ENCODE peak calls at places on chromosome 5, in ten cellular contexts. E, L, V, B, N, A, R, T, X and M are unnamed samples. For H3K9me3, the result is how much of the 10 kb centered on the place peaks cover.

GRCh38 chr5:154783774-154784460 is 28.7 kb downstream of the LARP1 start:
- DNase-seq in E (no peak), L (no peak), V (no peak), B (no peak), N (no peak), A (peak), R (peak), T (peak), X (no peak), M (no peak)

GRCh38 chr5:17180957-17181723 is 36.3 kb upstream of the BASP1 start:
- DNase-seq in E (peak), L (no peak), V (no peak), B (no peak), N (no peak), A (peak), R (no peak), T (peak), X (no peak), M (no peak)

GRCh38 chr5:134288610-134289009 is 62.7 kb upstream of the PPP2CA start:
- DNase-seq in E (no peak), L (no peak), V (no peak), B (no peak), N (no peak), A (no peak), R (no peak), T (no peak), X (no peak), M (no peak)

GRCh38 chr5:31066655-31067328 is 126.7 kb upstream of the CDH6 start:
- DNase-seq in E (no peak), L (no peak), V (no peak), B (no peak), N (no peak), A (peak), R (no peak), T (peak), X (no peak), M (no peak)

GRCh38 chr5:36958612-36959011 is 82.0 kb downstream of the NIPBL start:
- DNase-seq in E (no peak), L (no peak), V (no peak), B (no peak), N (no peak), A (no peak), R (no peak), T (no peak), X (no peak), M (no peak)

GRCh38 chr5:74500037-74500917 is 140.3 kb downstream of the ENC1 start:
- DNase-seq in E (no peak), L (no peak), V (no peak), B (no peak), N (no peak), A (no peak), R (no peak), T (no peak), X (no peak), M (no peak)

GRCh38 chr5:176438959-176439757 is 9.0 kb upstream of the FAF2 start:
- DNase-seq in E (no peak), L (no peak), V (no peak), B (no peak), N (no peak), A (peak), R (no peak), T (peak), X (no peak), M (no peak)

GRCh38 chr5:33235824-33236223 is 204.9 kb upstream of the TARS1 start:
- DNase-seq in E (no peak), L (no peak), V (no peak), B (no peak), N (no peak), A (no peak), R (peak), T (no peak), X (peak), M (no peak)

GRCh38 chr5:177094224-177095087 is 7.7 kb downstream of the FGFR4 start:
- DNase-seq in E (peak), L (peak), V (no peak), B (peak), N (no peak), A (no peak), R (no peak), T (no peak), X (no peak), M (no peak)

GRCh38 chr5:79702606-79703380 is 13.2 kb downstream of the CMYA5 start:
- DNase-seq in E (no peak), L (no peak), V (no peak), B (no peak), N (no peak), A (no peak), R (no peak), T (no peak), X (peak), M (peak)

GRCh38 chr5:143506881-143507552 is 103.5 kb upstream of the NR3C1 start:
- DNase-seq in E (peak), L (no peak), V (no peak), B (no peak), N (no peak), A (peak), R (no peak), T (peak), X (no peak), M (no peak)

GRCh38 chr5:2729189-2729588 is 22.3 kb downstream of the IRX2 start:
- DNase-seq in E (no peak), L (no peak), V (no peak), B (no peak), N (no peak), A (no peak), R (no peak), T (no peak), X (no peak), M (no peak)

GRCh38 chr5:89728750-89729149 is 680.8 kb downstream of the CETN3 start:
- DNase-seq in E (no peak), L (no peak), V (no peak), B (no peak), N (no peak), A (peak), R (no peak), T (peak), X (no peak), M (no peak)

GRCh38 chr5:59864718-59865117 is 28.8 kb downstream of the PDE4D start:
- DNase-seq in E (no peak), L (no peak), V (no peak), B (no peak), N (no peak), A (no peak), R (no peak), T (no peak), X (no peak), M (no peak)

GRCh38 chr5:144390133-144390532 is 219.5 kb downstream of the KCTD16 start:
- DNase-seq in E (no peak), L (no peak), V (no peak), B (no peak), N (no peak), A (no peak), R (no peak), T (no peak), X (no peak), M (no peak)

GRCh38 chr5:31833005-31833404 is 194.1 kb downstream of the PDZD2 start:
- DNase-seq in E (no peak), L (no peak), V (no peak), B (no peak), N (no peak), A (peak), R (no peak), T (peak), X (no peak), M (no peak)

GRCh38 chr5:71794061-71794695 is 75.1 kb downstream of the CARTPT start:
- DNase-seq in E (no peak), L (no peak), V (no peak), B (peak), N (no peak), A (no peak), R (no peak), T (no peak), X (no peak), M (no peak)

GRCh38 chr5:850511-851006 is at the start of gene ZDHHC11:
- DNase-seq in E (peak), L (no peak), V (no peak), B (peak), N (no peak), A (no peak), R (no peak), T (no peak), X (no peak), M (no peak)

GRCh38 chr5:55324815-55325418 is 17.1 kb downstream of the MTREX start:
- DNase-seq in E (no peak), L (no peak), V (peak), B (no peak), N (no peak), A (peak), R (no peak), T (peak), X (peak), M (no peak)

GRCh38 chr5:53418409-53418808 is 62.0 kb upstream of the FST start:
- DNase-seq in E (no peak), L (no peak), V (no peak), B (no peak), N (peak), A (peak), R (no peak), T (no peak), X (no peak), M (no peak)

GRCh38 chr5:141992349-141992963 is 20.4 kb downstream of the GNPDA1 start:
- DNase-seq in E (peak), L (peak), V (no peak), B (no peak), N (peak), A (peak), R (no peak), T (peak), X (peak), M (peak)

GRCh38 chr5:72325566-72326297 is 5.6 kb downstream of the PTCD2 start:
- DNase-seq in E (no peak), L (no peak), V (no peak), B (no peak), N (no peak), A (peak), R (no peak), T (peak), X (no peak), M (no peak)

GRCh38 chr5:111950660-111951059 is 193.7 kb upstream of the NREP start:
- DNase-seq in E (no peak), L (no peak), V (no peak), B (no peak), N (no peak), A (peak), R (no peak), T (no peak), X (no peak), M (no peak)

GRCh38 chr5:150789943-150790611 is 11.5 kb downstream of the SMIM3 start:
- DNase-seq in E (peak), L (no peak), V (peak), B (peak), N (no peak), A (peak), R (peak), T (peak), X (peak), M (peak)

DNA sequence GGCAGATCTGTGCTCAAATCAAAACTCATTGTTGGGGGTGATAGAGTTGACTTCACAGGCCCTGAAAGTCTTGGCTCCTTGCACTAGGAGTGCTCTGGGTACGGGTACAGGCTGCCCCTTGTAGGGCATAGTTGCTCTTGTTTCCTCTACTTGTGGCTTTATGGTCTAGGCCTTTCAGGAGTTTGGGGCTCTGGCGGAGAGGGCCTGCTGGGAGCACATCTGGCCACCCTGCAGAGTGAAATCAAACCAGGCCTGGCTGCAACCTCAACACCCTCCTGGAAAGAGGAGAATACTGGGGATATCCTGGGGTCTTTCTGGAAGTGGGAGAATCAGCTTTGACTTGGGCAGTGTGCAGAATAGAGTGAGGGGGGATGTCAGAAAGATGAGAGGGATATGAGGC is 1.5 kb downstream of the TGFBI start:
- DNase-seq in E (no peak), L (no peak), V (no peak), B (no peak), N (no peak), A (no peak), R (no peak), T (no peak), X (no peak), M (no peak)
- H3K27ac ChIP-seq in E (peak), L (peak), V (no peak), B (no peak), N (no peak), A (peak), R (no peak), T (peak), X (no peak), M (no peak)

GRCh38 chr5:163760498-163760897 is 255.1 kb downstream of the MAT2B start:
- DNase-seq in E (no peak), L (no peak), V (no peak), B (no peak), N (no peak), A (peak), R (no peak), T (peak), X (no peak), M (no peak)
- H3K9ac ChIP-seq in E (no peak), L (no peak), V (no peak), B (no peak), N (no peak), A (no peak), R (no peak), T (no peak), X (no peak), M (no peak)

GRCh38 chr5:181024245-181025029 is 15.6 kb upstream of the BTNL9 start:
- DNase-seq in E (no peak), L (no peak), V (no peak), B (peak), N (no peak), A (no peak), R (no peak), T (no peak), X (no peak), M (no peak)
- H3K9me3 ChIP-seq in E (under half), L (under half), V (under half), B (under half), N (under half), A (under half), R (under half), T (under half), X (under half), M (under half)

DNA sequence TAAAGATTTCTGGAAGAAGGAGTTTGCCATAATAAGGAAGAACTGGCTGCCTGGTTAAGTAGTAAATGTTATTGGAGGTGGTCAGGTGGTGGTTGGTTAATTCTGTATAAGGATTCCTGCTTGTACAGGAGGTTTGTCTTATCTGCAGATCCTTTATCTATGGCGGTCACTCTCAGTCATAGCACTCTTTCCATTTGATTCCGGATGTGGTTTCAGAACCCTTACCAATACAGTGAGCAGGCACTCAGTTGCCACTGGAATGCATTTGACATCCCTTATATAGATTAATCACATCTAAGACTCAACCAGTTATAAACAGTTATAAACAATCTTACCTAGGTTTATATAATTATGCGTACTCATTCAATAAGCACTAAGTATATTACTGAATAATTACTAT is 50.4 kb downstream of the RAD50 start:
- DNase-seq in E (no peak), L (no peak), V (no peak), B (no peak), N (no peak), A (peak), R (no peak), T (peak), X (no peak), M (no peak)
- H3K27ac ChIP-seq in E (no peak), L (no peak), V (no peak), B (no peak), N (no peak), A (no peak), R (no peak), T (no peak), X (no peak), M (no peak)

GRCh38 chr5:14582797-14583137 is 1.2 kb downstream of the OTULINL start:
- DNase-seq in E (no peak), L (no peak), V (no peak), B (no peak), N (no peak), A (no peak), R (no peak), T (no peak), X (no peak), M (no peak)
- H3K9ac ChIP-seq in E (no peak), L (no peak), V (peak), B (no peak), N (no peak), A (no peak), R (no peak), T (no peak), X (peak), M (no peak)

GRCh38 chr5:178372091-178372695 is 139.6 kb upstream of the PHYKPL start:
- DNase-seq in E (no peak), L (no peak), V (no peak), B (peak), N (no peak), A (no peak), R (no peak), T (no peak), X (no peak), M (no peak)

GRCh38 chr5:178376906-178377582 is 144.4 kb upstream of the PHYKPL start:
- DNase-seq in E (peak), L (no peak), V (no peak), B (peak), N (no peak), A (peak), R (no peak), T (no peak), X (no peak), M (no peak)

GRCh38 chr5:178375348-178375747 is 142.7 kb upstream of the PHYKPL start:
- DNase-seq in E (no peak), L (no peak), V (no peak), B (peak), N (no peak), A (no peak), R (no peak), T (no peak), X (no peak), M (no peak)

GRCh38 chr5:178371362-178372090 is 138.9 kb upstream of the PHYKPL start:
- DNase-seq in E (no peak), L (no peak), V (no peak), B (peak), N (no peak), A (no peak), R (no peak), T (no peak), X (no peak), M (no peak)

DNA sequence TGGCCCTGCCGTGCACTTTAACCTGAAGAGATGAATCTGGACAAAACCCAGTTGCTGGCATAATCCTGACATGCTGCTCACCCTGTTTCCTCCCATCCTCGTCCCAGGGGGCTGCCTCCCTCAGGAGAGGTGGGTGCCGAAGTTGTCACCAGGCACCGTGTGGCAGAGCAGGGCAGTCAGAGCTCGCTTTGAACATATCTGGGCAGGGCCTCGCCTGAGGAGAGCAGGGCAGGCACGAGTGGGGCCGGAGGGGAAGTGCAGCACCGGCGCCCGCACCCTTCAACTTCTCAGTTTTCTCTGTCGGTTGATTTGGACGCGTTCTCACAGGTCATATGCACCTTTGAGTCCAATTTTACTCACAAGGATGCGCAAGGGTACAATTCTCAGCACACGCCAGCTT is 141.1 kb upstream of the PHYKPL start:
- DNase-seq in E (no peak), L (no peak), V (no peak), B (peak), N (no peak), A (no peak), R (no peak), T (no peak), X (no peak), M (no peak)
- H3K9me3 ChIP-seq in E (under half), L (under half), V (under half), B (under half), N (under half), A (under half), R (under half), T (under half), X (under half), M (under half)

DNA sequence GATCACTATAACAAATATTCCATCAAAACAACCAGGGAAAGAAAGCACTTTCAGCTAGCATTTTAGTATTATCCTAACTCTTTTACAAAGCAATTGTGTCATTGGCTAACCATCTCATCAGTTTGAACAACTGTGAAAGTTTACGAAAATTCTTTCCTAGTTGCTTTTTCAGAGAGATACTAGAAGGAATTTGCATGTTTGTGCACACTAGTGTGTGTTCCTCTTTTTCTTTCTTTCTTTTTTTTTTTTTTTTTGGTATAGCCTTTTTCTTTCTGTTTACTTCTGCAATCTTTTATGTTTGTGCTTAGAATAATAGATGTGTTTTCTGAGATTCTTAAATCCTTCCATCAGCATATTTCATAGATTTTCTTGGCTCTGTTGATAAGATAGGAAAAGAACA is 124.7 kb upstream of the SEMA6A start:
- DNase-seq in E (no peak), L (no peak), V (no peak), B (no peak), N (no peak), A (no peak), R (no peak), T (no peak), X (no peak), M (no peak)
- H3K27ac ChIP-seq in E (no peak), L (no peak), V (no peak), B (no peak), N (no peak), A (no peak), R (no peak), T (no peak), X (no peak), M (no peak)

GRCh38 chr5:159102294-159102934 is 2.7 kb upstream of the EBF1 start:
- DNase-seq in E (no peak), L (no peak), V (no peak), B (no peak), N (no peak), A (no peak), R (no peak), T (no peak), X (no peak), M (no peak)

GRCh38 chr5:159099049-159099760 is 511 bp downstream of the EBF1 start:
- DNase-seq in E (no peak), L (peak), V (no peak), B (peak), N (peak), A (peak), R (no peak), T (peak), X (peak), M (peak)

GRCh38 chr5:159101689-159102088 is 2.0 kb upstream of the EBF1 start:
- DNase-seq in E (no peak), L (no peak), V (no peak), B (no peak), N (no peak), A (no peak), R (no peak), T (no peak), X (no peak), M (no peak)

GRCh38 chr5:159100022-159100927 is 559 bp upstream of the EBF1 start:
- DNase-seq in E (peak), L (peak), V (peak), B (peak), N (peak), A (peak), R (peak), T (peak), X (peak), M (peak)

GRCh38 chr5:159100928-159101646 is 1.4 kb upstream of the EBF1 start:
- DNase-seq in E (no peak), L (no peak), V (no peak), B (no peak), N (no peak), A (no peak), R (no peak), T (no peak), X (no peak), M (no peak)
- H3K9ac ChIP-seq in E (no peak), L (peak), V (no peak), B (peak), N (no peak), A (peak), R (peak), T (peak), X (no peak), M (no peak)

GRCh38 chr5:42338136-42338535 is 85.1 kb upstream of the GHR start:
- DNase-seq in E (no peak), L (no peak), V (no peak), B (no peak), N (no peak), A (no peak), R (no peak), T (no peak), X (no peak), M (no peak)
- H3K9me3 ChIP-seq in E (under half), L (under half), V (under half), B (under half), N (under half), A (under half), R (under half), T (under half), X (under half), M (under half)